ENCODE peak calls at places on chromosomes 11 and 22, in nine cellular contexts. T is PC-3, X is WERI-Rb-1, D is Panc1, J is A549, F is cardiac muscle cell, G is left ventricle myocardium inferior, C is breast epithelium, W is upper lobe of right lung. Z is an unnamed sample.

GRCh38 chr11:121341609-121342008 is 49.0 kb downstream of the SC5D start:
- DNase-seq in T (no peak), X (no peak), D (no peak), J (no peak), F (no peak), G (no peak), C (no peak), W (no peak), Z (no peak)

GRCh38 chr22:25494774-25495173 is 69.7 kb upstream of the GRK3 start:
- DNase-seq in T (no peak), X (no peak), D (no peak), J (no peak), F (no peak), G (no peak), C (no peak), W (no peak), Z (no peak)

GRCh38 chr22:49972163-49973017 is 11.8 kb downstream of the PIM3 start:
- DNase-seq in T (no peak), X (no peak), D (no peak), J (no peak), F (no peak), G (peak; percentile 16), C (peak; percentile 34), W (peak; percentile 77), Z (no peak)

GRCh38 chr11:91136631-91137030 is 913.8 kb upstream of the CHORDC1 start:
- DNase-seq in T (peak; percentile 46), X (no peak), D (no peak), J (no peak), F (no peak), G (no peak), C (no peak), W (no peak), Z (no peak)

GRCh38 chr11:47991266-47991830 is 11.0 kb downstream of the PTPRJ start:
- DNase-seq in T (peak; percentile 49), X (peak; percentile 66), D (no peak), J (peak; percentile 62), F (no peak), G (no peak), C (peak; percentile 69), W (peak; percentile 73), Z (no peak)

GRCh38 chr11:78809931-78810481 is 235.3 kb upstream of the NARS2 start:
- DNase-seq in T (no peak), X (no peak), D (no peak), J (no peak), F (no peak), G (no peak), C (no peak), W (no peak), Z (no peak)

GRCh38 chr22:43411040-43411919 is 534 bp upstream of the MPPED1 start:
- DNase-seq in T (no peak), X (no peak), D (no peak), J (no peak), F (no peak), G (no peak), C (no peak), W (no peak), Z (no peak)

GRCh38 chr11:31810779-31811647 is at the start of gene PAX6:
- DNase-seq in T (peak; percentile 74), X (no peak), D (no peak), J (peak; percentile 66), F (peak; percentile 32), G (no peak), C (no peak), W (no peak), Z (peak; percentile 20)

GRCh38 chr11:9664276-9665171 is 647 bp downstream of the SWAP70 start:
- DNase-seq in T (peak; percentile 32), X (peak; percentile 10), D (peak; percentile 25), J (peak; percentile 58), F (peak; percentile 68), G (peak; percentile 32), C (peak; percentile 31), W (peak; percentile 69), Z (no peak)

GRCh38 chr11:87007938-87008337 is 29.8 kb upstream of the TMEM135 start:
- DNase-seq in T (peak; percentile 31), X (no peak), D (no peak), J (no peak), F (peak; percentile 82), G (no peak), C (no peak), W (no peak), Z (no peak)

GRCh38 chr22:20591660-20592310 is 84.4 kb downstream of the MED15 start:
- DNase-seq in T (no peak), X (peak; percentile 55), D (no peak), J (no peak), F (peak; percentile 73), G (no peak), C (no peak), W (peak; percentile 64), Z (no peak)

GRCh38 chr11:12223771-12224536 is 113.6 kb downstream of the MICAL2 start:
- DNase-seq in T (peak; percentile 64), X (peak; percentile 68), D (no peak), J (no peak), F (no peak), G (no peak), C (peak; percentile 50), W (no peak), Z (no peak)

GRCh38 chr11:112291191-112291590 is 30.5 kb upstream of the PLET1 start:
- DNase-seq in T (no peak), X (no peak), D (no peak), J (no peak), F (no peak), G (no peak), C (no peak), W (no peak), Z (no peak)

GRCh38 chr11:76076749-76077148 is 129.6 kb downstream of the WNT11 start:
- DNase-seq in T (no peak), X (no peak), D (no peak), J (no peak), F (no peak), G (no peak), C (no peak), W (no peak), Z (no peak)

GRCh38 chr11:12139144-12139881 is 28.9 kb downstream of the MICAL2 start:
- DNase-seq in T (no peak), X (no peak), D (no peak), J (no peak), F (peak; percentile 91), G (no peak), C (no peak), W (peak; percentile 67), Z (no peak)

GRCh38 chr11:123034587-123034986 is 27.3 kb downstream of the HSPA8 start:
- DNase-seq in T (no peak), X (no peak), D (no peak), J (no peak), F (no peak), G (no peak), C (no peak), W (no peak), Z (no peak)

GRCh38 chr11:7605544-7605943 is 67.8 kb downstream of the CYB5R2 start:
- DNase-seq in T (peak; percentile 35), X (no peak), D (no peak), J (peak; percentile 90), F (peak; percentile 79), G (no peak), C (no peak), W (no peak), Z (no peak)

DNA sequence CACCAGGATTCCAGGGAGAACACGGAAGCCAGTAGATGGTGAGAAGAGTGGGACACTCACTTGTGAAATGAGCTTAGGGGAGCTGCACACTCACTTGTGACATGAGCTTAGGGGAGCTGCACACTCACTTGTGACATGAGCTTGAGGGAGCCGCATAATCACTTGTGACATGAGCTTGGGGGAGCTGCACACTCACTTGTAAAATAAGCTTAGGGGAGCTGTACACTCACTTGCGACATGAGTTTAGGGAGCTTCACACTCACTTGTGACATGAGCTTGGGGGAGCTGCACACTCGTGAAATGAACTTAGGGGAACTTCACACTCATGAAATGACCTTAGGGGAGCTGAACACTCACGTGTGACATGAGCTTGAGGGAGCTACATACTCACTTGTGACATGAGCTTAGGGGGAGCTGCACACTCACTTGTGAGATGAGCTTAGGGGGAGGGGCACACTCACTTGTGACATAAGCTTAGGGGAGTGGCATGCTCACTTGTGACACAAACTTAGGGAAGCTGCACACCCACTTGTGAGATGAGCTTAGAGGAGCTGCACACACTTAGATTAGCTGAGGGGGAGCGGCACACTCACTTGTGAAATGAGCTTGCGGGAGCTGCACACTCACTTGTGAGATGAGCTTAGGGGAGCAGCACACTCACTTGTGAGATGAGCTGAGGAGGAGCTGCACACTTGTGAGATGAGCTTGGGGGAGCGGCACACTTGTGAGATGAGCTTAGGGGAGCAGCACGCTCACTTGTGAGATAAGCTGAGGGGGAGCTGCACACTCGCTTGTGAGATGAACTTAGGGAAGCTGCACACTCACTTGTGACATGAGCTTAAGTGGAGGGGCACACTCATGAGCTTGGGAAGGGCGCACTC is 59.0 kb downstream of the NCAPD3 start:
- DNase-seq in T (no peak), X (no peak), D (no peak), J (peak; percentile 71), F (no peak), G (no peak), C (no peak), W (no peak), Z (no peak)
- H3K9me3 ChIP-seq in T (no peaks in the 10 kb centered on the region), X (peaks cover 20% of the 10 kb centered on the region), D (no peaks in the 10 kb centered on the region), J (peaks cover 51% of the 10 kb centered on the region), F (no peaks in the 10 kb centered on the region), G (no peaks in the 10 kb centered on the region), C (no peaks in the 10 kb centered on the region), W (no peaks in the 10 kb centered on the region), Z (no peaks in the 10 kb centered on the region)

GRCh38 chr11:124876818-124877630 is 11.8 kb downstream of the ROBO3 start:
- DNase-seq in T (no peak), X (no peak), D (no peak), J (no peak), F (no peak), G (no peak), C (no peak), W (peak; percentile 71), Z (no peak)
- H3K4me3 ChIP-seq in T (peak overlapping the region; percentile 76), X (peak overlapping the region; percentile 45), D (peak overlapping the region; percentile 65), J (peak overlapping the region; percentile 61), F (peak overlapping the region; percentile 38), G (peak overlapping the region; percentile 77), C (peak overlapping the region; percentile 46), W (peak overlapping the region; percentile 69), Z (peak overlapping the region; percentile 89)

DNA sequence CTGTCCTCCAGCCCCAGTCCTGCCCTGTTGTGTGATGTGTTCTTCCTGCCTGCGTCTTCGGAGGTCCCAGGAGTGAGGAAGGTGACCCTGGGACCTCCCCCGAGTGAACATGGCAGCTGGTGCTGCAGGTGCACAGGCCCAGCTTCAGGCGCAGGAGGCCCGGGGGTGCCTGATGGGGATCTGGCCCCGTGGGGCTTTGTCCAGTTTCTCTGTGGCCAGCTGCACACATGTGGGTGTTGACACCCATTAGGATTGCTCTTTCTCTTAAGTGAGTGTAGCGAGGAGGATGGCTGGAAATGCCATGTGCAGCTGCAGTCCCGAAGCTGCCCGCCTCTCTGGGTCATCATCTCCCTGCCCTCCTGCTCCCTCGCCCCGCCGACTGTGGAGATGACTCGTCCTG is 1279.7 kb downstream of the BRD1 start:
- DNase-seq in T (no peak), X (no peak), D (no peak), J (no peak), F (no peak), G (no peak), C (no peak), W (no peak), Z (no peak)
- H3K9me3 ChIP-seq in T (no peaks in the 10 kb centered on the region), X (no peaks in the 10 kb centered on the region), D (no peaks in the 10 kb centered on the region), J (no peaks in the 10 kb centered on the region), F (no peaks in the 10 kb centered on the region), G (no peaks in the 10 kb centered on the region), C (no peaks in the 10 kb centered on the region), W (no peaks in the 10 kb centered on the region), Z (no peaks in the 10 kb centered on the region)

DNA sequence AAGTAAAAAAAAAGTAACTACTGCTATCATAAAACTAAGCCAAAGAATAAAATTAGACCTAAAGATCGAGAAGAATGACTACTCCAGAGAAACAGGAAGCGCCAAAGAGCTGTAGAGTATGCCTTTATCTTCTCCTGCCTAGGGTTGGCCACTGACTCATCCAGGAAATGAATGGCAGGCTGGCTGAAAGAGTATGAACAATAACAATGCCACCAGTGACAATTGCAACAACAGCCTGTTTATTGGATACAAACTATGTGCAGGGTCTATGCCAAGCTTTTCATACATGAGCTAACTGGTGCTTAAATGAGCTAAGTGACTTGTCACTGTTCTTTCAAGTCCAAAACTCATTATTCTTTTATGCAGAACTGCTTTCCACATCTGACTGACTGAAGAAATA is 1153.2 kb upstream of the TENM4 start:
- DNase-seq in T (peak; percentile 83), X (no peak), D (peak; percentile 58), J (peak; percentile 7), F (peak; percentile 79), G (no peak), C (no peak), W (no peak), Z (no peak)
- H3K4me3 ChIP-seq in T (no peak overlapping the region), X (no peak overlapping the region), D (no peak overlapping the region), J (no peak overlapping the region), F (no peak overlapping the region), G (no peak overlapping the region), C (no peak overlapping the region), W (no peak overlapping the region), Z (no peak overlapping the region)

Z was measured in effector memory CD4-positive, alpha-beta T cell.